ENCODE peak calls at places on chromosomes 2 and 18, in nine cellular contexts. G is heart left ventricle, N is lower lobe of right lung, M is AG04450, Y is psoas muscle, T is cardiac muscle cell, D is left ventricle myocardium inferior, J is astrocyte of the spinal cord, Q is A549. W is an unnamed sample.

GRCh38 chr2:112881217-112882000 is 29.6 kb upstream of the IL37 start:
- DNase-seq in D (no peak), N (peak; percentile 66), T (no peak), M (peak; percentile 42), G (no peak), Q (no peak), J (peak; percentile 79), Y (no peak), W (peak; percentile 96)

GRCh38 chr2:108941161-108941665 is 47.8 kb downstream of the EDAR start:
- DNase-seq in Q (no peak), G (no peak), M (no peak), D (no peak), Y (no peak), J (no peak), N (no peak), T (no peak), W (no peak)

GRCh38 chr2:237092920-237093781 is 7.5 kb downstream of the COPS8 start:
- DNase-seq in G (peak; percentile 40), T (peak; percentile 44), M (peak; percentile 65), D (no peak), Y (peak; percentile 67), J (peak; percentile 80), N (no peak), Q (peak; percentile 35), W (peak; percentile 89)

GRCh38 chr18:12628706-12629702 is 28.9 kb downstream of the SPIRE1 start:
- DNase-seq in J (peak; percentile 73), T (no peak), G (no peak), Y (no peak), N (no peak), M (peak; percentile 34), Q (no peak), D (no peak), W (peak; percentile 71)

GRCh38 chr2:224579411-224579810 is 5.8 kb downstream of the CUL3 start:
- DNase-seq in G (no peak), D (no peak), Y (no peak), J (peak; percentile 40), M (no peak), T (peak; percentile 24), Q (no peak), N (no peak), W (no peak)

GRCh38 chr2:64327510-64328414 is 126.2 kb upstream of the LGALSL start:
- DNase-seq in G (peak; percentile 57), M (no peak), N (peak; percentile 61), Y (peak; percentile 63), J (peak; percentile 27), D (peak; percentile 43), T (peak; percentile 20), Q (no peak), W (no peak)

GRCh38 chr2:43623052-43623451 is 14.0 kb upstream of the PLEKHH2 start:
- DNase-seq in J (no peak), M (no peak), Q (no peak), N (no peak), G (peak; percentile 64), T (peak; percentile 24), Y (no peak), D (peak; percentile 36), W (no peak)

GRCh38 chr18:63342206-63342605 is 22.6 kb upstream of the BCL2 start:
- DNase-seq in G (peak; percentile 42), Q (peak; percentile 64), D (no peak), Y (no peak), T (peak; percentile 62), M (no peak), N (no peak), J (peak; percentile 35), W (peak; percentile 34)

GRCh38 chr18:74283255-74283554 is 8.6 kb downstream of the CYB5A start:
- DNase-seq in Q (no peak), M (no peak), G (no peak), J (no peak), D (no peak), Y (no peak), T (no peak), N (no peak), W (no peak)

GRCh38 chr2:15259356-15259756 is 301.8 kb downstream of the NBAS start:
- DNase-seq in M (no peak), Q (no peak), T (no peak), J (peak; percentile 10), N (no peak), D (no peak), Y (no peak), G (no peak), W (no peak)

GRCh38 chr2:153519260-153519875 is 40.8 kb upstream of the RPRM start:
- DNase-seq in Q (peak; percentile 7), M (peak; percentile 2), N (no peak), G (no peak), D (no peak), J (peak; percentile 56), T (peak; percentile 69), Y (peak; percentile 61), W (peak; percentile 59)

GRCh38 chr2:69499966-69500365 is 62.7 kb upstream of the NFU1 start:
- DNase-seq in G (no peak), T (no peak), D (no peak), N (no peak), M (no peak), Y (no peak), Q (no peak), J (no peak), W (no peak)

GRCh38 chr2:17538844-17539554 is 1.5 kb upstream of the VSNL1 start:
- DNase-seq in M (no peak), G (peak; percentile 83), T (peak; percentile 88), D (peak; percentile 70), N (peak; percentile 72), Y (peak; percentile 87), J (peak; percentile 80), Q (no peak), W (peak; percentile 48)

GRCh38 chr18:24488824-24489493 is 28.5 kb downstream of the HRH4 start:
- DNase-seq in Q (peak; percentile 21), N (no peak), Y (no peak), G (no peak), D (no peak), M (no peak), J (peak; percentile 51), T (peak; percentile 51), W (peak; percentile 63)

GRCh38 chr2:162073776-162074578 is at the start of gene DPP4:
- DNase-seq in D (peak; percentile 34), G (peak; percentile 45), M (no peak), J (no peak), N (peak; percentile 65), Y (peak; percentile 55), Q (peak; percentile 32), T (peak; percentile 60), W (no peak)

GRCh38 chr18:62425465-62426190 is 97.2 kb upstream of the ZCCHC2 start:
- DNase-seq in G (peak; percentile 77), Y (peak; percentile 82), D (peak; percentile 44), J (peak; percentile 95), T (peak; percentile 82), M (peak; percentile 92), N (peak; percentile 66), Q (peak; percentile 34), W (peak; percentile 99)

GRCh38 chr2:17036343-17036742 is 370.7 kb upstream of the CYRIA start:
- DNase-seq in Q (no peak), N (no peak), T (no peak), D (no peak), J (no peak), M (no peak), G (no peak), Y (no peak), W (no peak)

GRCh38 chr2:215904101-215904500 is 109.2 kb downstream of the MREG start:
- DNase-seq in D (no peak), G (no peak), T (no peak), N (no peak), Y (no peak), M (no peak), J (peak; percentile 64), Q (no peak), W (peak; percentile 69)

GRCh38 chr2:159933727-159934049 is 128.7 kb downstream of the PLA2R1 start:
- DNase-seq in T (no peak), Q (no peak), M (no peak), D (no peak), G (no peak), Y (no peak), N (no peak), J (no peak), W (peak; percentile 58)
- H3K4me3 ChIP-seq in T (no peak overlapping the region), Q (no peak overlapping the region), M (no peak overlapping the region), D (no peak overlapping the region), G (no peak overlapping the region), Y (no peak overlapping the region), N (no peak overlapping the region), J (no peak overlapping the region), W (no peak overlapping the region)

GRCh38 chr18:48948112-48949050 is 2.4 kb downstream of the SMAD7 start:
- DNase-seq in J (peak; percentile 78), Q (no peak), G (no peak), M (no peak), N (peak; percentile 76), T (peak; percentile 89), Y (peak; percentile 75), D (no peak), W (peak; percentile 83)

GRCh38 chr18:48951448-48952286 is 902 bp upstream of the SMAD7 start:
- DNase-seq in J (peak; percentile 95), N (peak; percentile 95), D (peak; percentile 88), T (peak; percentile 93), Q (no peak), Y (peak; percentile 94), G (peak; percentile 95), M (no peak), W (peak; percentile 91)

GRCh38 chr18:48949051-48949605 is 1.6 kb downstream of the SMAD7 start:
- DNase-seq in D (no peak), Y (peak; percentile 74), G (peak; percentile 47), Q (no peak), M (no peak), T (no peak), J (no peak), N (peak; percentile 73), W (no peak)

GRCh38 chr18:48950536-48951447 is at the start of gene SMAD7:
- DNase-seq in J (peak; percentile 58), N (peak; percentile 66), G (peak; percentile 50), T (no peak), Q (no peak), D (no peak), Y (no peak), M (no peak), W (peak; percentile 42)

GRCh38 chr18:48949606-48950535 is 894 bp downstream of the SMAD7 start:
- DNase-seq in J (peak; percentile 53), M (no peak), N (peak; percentile 72), T (no peak), Q (no peak), D (no peak), G (no peak), Y (peak; percentile 68), W (no peak)
- TF ChIP-seq CTCF in J (peak; percentile 24), M (peak; percentile 3), N (peak; percentile 36), T (no peak), Q (no peak), D (peak; percentile 49), G (no peak), Y (peak; percentile 43), W (peak; percentile 1)

DNA sequence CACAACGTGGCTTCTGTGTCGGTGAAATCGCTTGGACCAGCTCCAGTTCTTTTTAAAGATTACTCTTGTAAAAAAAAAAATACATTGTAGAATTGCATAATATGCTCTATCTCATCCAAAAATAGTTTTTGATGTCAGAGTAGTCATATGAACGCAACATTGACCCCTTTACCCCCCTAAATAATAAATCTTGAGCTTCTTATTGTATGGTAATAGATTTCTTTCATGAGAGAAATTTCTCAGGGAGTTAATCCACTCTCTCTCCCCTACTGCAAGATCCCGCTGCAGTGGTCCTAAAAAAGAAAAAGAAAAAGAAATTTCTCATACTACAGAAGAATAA is 50.2 kb upstream of the PAIP2B start:
- DNase-seq in M (no peak), J (no peak), N (no peak), Y (no peak), Q (no peak), T (no peak), G (no peak), D (no peak), W (no peak)
- H3K4me3 ChIP-seq in M (peak overlapping the region; percentile 55), J (peak overlapping the region; percentile 62), N (peak overlapping the region; percentile 65), Y (peak overlapping the region; percentile 78), Q (peak overlapping the region; percentile 50), T (peak overlapping the region; percentile 48), G (peak overlapping the region; percentile 59), D (peak overlapping the region; percentile 71), W (peak overlapping the region; percentile 60)

GRCh38 chr2:7012141-7012809 is 95.1 kb downstream of the RNF144A start:
- DNase-seq in M (no peak), N (no peak), J (peak; percentile 71), G (peak; percentile 76), T (peak; percentile 49), Y (peak; percentile 45), D (no peak), Q (no peak), W (peak; percentile 27)
- TF ChIP-seq CTCF in M (no peak), N (no peak), J (no peak), G (no peak), T (no peak), Y (no peak), D (no peak), Q (no peak), W (no peak)